ENCODE peak calls at places on chromosomes 1 and 21, in eight cellular contexts. P, M, K, G, T, U, R and I are unnamed samples.

GRCh38 chr1:174812656-174813055 is 187.1 kb upstream of the CACYBP start:
- DNase-seq in G (peak), U (no peak), M (no peak), R (no peak), T (no peak), K (no peak), P (no peak), I (no peak)

GRCh38 chr1:159937014-159937750 is 8.2 kb downstream of the IGSF9 start:
- DNase-seq in P (no peak), U (no peak), T (no peak), M (peak), K (peak), G (no peak), R (no peak), I (no peak)

GRCh38 chr1:228058981-228059535 is 23.4 kb upstream of the ARF1 start:
- DNase-seq in K (no peak), G (no peak), R (no peak), T (no peak), U (no peak), M (no peak), P (no peak), I (peak)

GRCh38 chr1:64046243-64046642 is 157.2 kb upstream of the UBE2U start:
- DNase-seq in P (no peak), T (no peak), M (no peak), R (no peak), K (no peak), U (no peak), G (no peak), I (no peak)

GRCh38 chr1:116373451-116374339 is 651 bp downstream of the ATP1A1 start:
- DNase-seq in G (peak), R (no peak), M (peak), K (peak), P (peak), U (no peak), T (peak), I (peak)

GRCh38 chr1:205374205-205375078 is 17.7 kb upstream of the KLHDC8A start:
- DNase-seq in K (no peak), G (peak), P (no peak), M (no peak), R (peak), U (no peak), T (peak), I (no peak)

GRCh38 chr1:113976609-113977278 is 2.5 kb upstream of the OLFML3 start:
- DNase-seq in T (peak), K (no peak), P (no peak), G (peak), R (peak), M (peak), U (peak), I (peak)

GRCh38 chr1:101366513-101367215 is 129.8 kb downstream of the S1PR1 start:
- DNase-seq in G (peak), T (peak), M (no peak), K (no peak), P (no peak), R (peak), U (no peak), I (no peak)

GRCh38 chr1:192747942-192748341 is 60.9 kb upstream of the RGS2 start:
- DNase-seq in R (peak), T (peak), P (no peak), M (no peak), G (peak), U (no peak), K (no peak), I (no peak)

GRCh38 chr21:42520628-42521253 is 7.1 kb downstream of the SLC37A1 start:
- DNase-seq in K (no peak), T (peak), G (no peak), R (no peak), P (no peak), U (no peak), M (no peak), I (no peak)

GRCh38 chr1:41468082-41468762 is 16.3 kb downstream of the EDN2 start:
- DNase-seq in P (no peak), M (no peak), G (no peak), U (no peak), K (no peak), R (no peak), T (no peak), I (no peak)

GRCh38 chr1:240644732-240645131 is 32.8 kb upstream of the GREM2 start:
- DNase-seq in T (no peak), G (no peak), K (no peak), M (no peak), R (no peak), P (no peak), U (no peak), I (no peak)

GRCh38 chr1:89999628-90000027 is 4.7 kb downstream of the ZNF326 start:
- DNase-seq in K (no peak), R (no peak), M (no peak), P (no peak), G (no peak), U (no peak), T (no peak), I (no peak)

GRCh38 chr1:77671836-77672235 is 10.6 kb downstream of the ZZZ3 start:
- DNase-seq in G (peak), T (peak), M (no peak), R (peak), K (no peak), U (peak), P (no peak), I (no peak)

GRCh38 chr21:33112670-33113596 is 43.0 kb downstream of the OLIG1 start:
- DNase-seq in T (no peak), K (no peak), P (no peak), U (no peak), G (no peak), M (no peak), R (no peak), I (no peak)

GRCh38 chr21:38671716-38672115 is 134.0 kb upstream of the ETS2 start:
- DNase-seq in R (no peak), G (peak), K (no peak), P (no peak), T (peak), M (no peak), U (no peak), I (no peak)

GRCh38 chr1:85654066-85654782 is 54.0 kb downstream of the ZNHIT6 start:
- DNase-seq in T (peak), R (peak), M (no peak), G (peak), P (no peak), U (no peak), K (no peak), I (no peak)

GRCh38 chr1:44338136-44338535 is 16.9 kb downstream of the ERI3 start:
- DNase-seq in M (no peak), G (no peak), R (no peak), P (no peak), K (no peak), U (no peak), T (no peak), I (no peak)

GRCh38 chr1:223208164-223209075 is 65.4 kb upstream of the TLR5 start:
- DNase-seq in P (no peak), G (no peak), T (no peak), M (no peak), U (no peak), R (no peak), K (no peak), I (no peak)